ENCODE peak calls at places on chromosome 1, in five cellular contexts. Z is cerebellar cortex; Q is stimulated activated CD4-positive, alpha-beta T cell treated with anti-CD3 and anti-CD28 coated beads, Interleukin-1b, Interleukin-23, amount 100 ng/mL, for 24 hours; F is fibroblast of pulmonary artery; C is AML-193. T is an unnamed sample.

GRCh38 chr1:224168859-224169380 is 14.1 kb upstream of the DEGS1 start:
- DNase-seq in Z (no peak), Q (no peak), F (peak; percentile 89), C (peak; percentile 97), T (peak; percentile 78)

GRCh38 chr1:94741510-94741909 is 78.6 kb upstream of the SLC44A3 start:
- DNase-seq in Z (no peak), Q (no peak), F (no peak), C (peak; percentile 64), T (peak; percentile 12)

GRCh38 chr1:47592296-47592975 is 154.6 kb downstream of the FOXD2 start:
- DNase-seq in Z (no peak), Q (no peak), F (no peak), C (no peak), T (no peak)

GRCh38 chr1:109770331-109771095 is 6.8 kb upstream of the EPS8L3 start:
- DNase-seq in Z (peak; percentile 41), Q (no peak), F (no peak), C (no peak), T (no peak)

GRCh38 chr1:97271906-97272788 is 550.6 kb downstream of the PTBP2 start:
- DNase-seq in Z (no peak), Q (no peak), F (no peak), C (no peak), T (no peak)

GRCh38 chr1:66489146-66489545 is 44.8 kb upstream of the SGIP1 start:
- DNase-seq in Z (no peak), Q (no peak), F (peak; percentile 33), C (no peak), T (no peak)

GRCh38 chr1:17356387-17356992 is 15.5 kb upstream of the PADI6 start:
- DNase-seq in Z (no peak), Q (peak; percentile 4), F (no peak), C (no peak), T (no peak)

GRCh38 chr1:96927125-96927524 is 205.5 kb downstream of the PTBP2 start:
- DNase-seq in Z (no peak), Q (no peak), F (peak; percentile 29), C (no peak), T (no peak)

GRCh38 chr1:15304708-15305326 is 57.8 kb downstream of the FHAD1 start:
- DNase-seq in Z (peak; percentile 72), Q (peak; percentile 54), F (peak; percentile 50), C (peak; percentile 33), T (peak; percentile 14)

GRCh38 chr1:244012232-244012631 is 38.9 kb upstream of the ZBTB18 start:
- DNase-seq in Z (no peak), Q (no peak), F (peak; percentile 80), C (no peak), T (no peak)

GRCh38 chr1:26405281-26405915 is 5.2 kb upstream of the LIN28A start:
- DNase-seq in Z (no peak), Q (no peak), F (peak; percentile 65), C (no peak), T (no peak)

GRCh38 chr1:169427081-169427611 is at the start of gene CCDC181:
- DNase-seq in Z (peak; percentile 89), Q (peak; percentile 35), F (peak; percentile 64), C (no peak), T (peak; percentile 46)

GRCh38 chr1:3660704-3661103 is 8.4 kb downstream of the TP73 start:
- DNase-seq in Z (no peak), Q (no peak), F (no peak), C (peak; percentile 25), T (no peak)

GRCh38 chr1:145773423-145773822 is 50.5 kb downstream of the RNF115 start:
- DNase-seq in Z (no peak), Q (no peak), F (no peak), C (no peak), T (no peak)

GRCh38 chr1:246302251-246302625 is 204.8 kb downstream of the SMYD3 start:
- DNase-seq in Z (no peak), Q (no peak), F (no peak), C (no peak), T (no peak)

GRCh38 chr1:180680558-180681144 is 48.8 kb downstream of the XPR1 start:
- DNase-seq in Z (no peak), Q (no peak), F (peak; percentile 38), C (peak; percentile 3), T (no peak)

GRCh38 chr1:6460349-6461236 is 5.4 kb downstream of the TNFRSF25 start:
- DNase-seq in Z (no peak), Q (peak; percentile 76), F (peak; percentile 25), C (no peak), T (no peak)

GRCh38 chr1:71365451-71365850 is 284.6 kb upstream of the ZRANB2 start:
- DNase-seq in Z (no peak), Q (no peak), F (peak; percentile 41), C (no peak), T (no peak)

GRCh38 chr1:186620951-186621350 is 59.3 kb downstream of the PTGS2 start:
- DNase-seq in Z (no peak), Q (no peak), F (peak; percentile 88), C (peak; percentile 69), T (no peak)

GRCh38 chr1:153573351-153573750 is 7.7 kb upstream of the S100A2 start:
- DNase-seq in Z (no peak), Q (no peak), F (peak; percentile 28), C (no peak), T (no peak)

GRCh38 chr1:109719337-109719837 is 7.3 kb downstream of the GSTM5 start:
- DNase-seq in Z (no peak), Q (no peak), F (peak; percentile 64), C (no peak), T (no peak)

GRCh38 chr1:168097921-168098528 is 38.7 kb downstream of the GPR161 start:
- DNase-seq in Z (no peak), Q (no peak), F (no peak), C (no peak), T (no peak)

GRCh38 chr1:182069028-182069466 is 7.5 kb upstream of the ZNF648 start:
- DNase-seq in Z (peak; percentile 49), Q (no peak), F (peak; percentile 15), C (peak; percentile 9), T (no peak)

GRCh38 chr1:10519016-10519417 is 44.3 kb downstream of the PEX14 start:
- DNase-seq in Z (no peak), Q (no peak), F (no peak), C (no peak), T (no peak)

GRCh38 chr1:117674521-117675400 is 68.9 kb downstream of the TENT5C start:
- DNase-seq in Z (peak; percentile 7), Q (no peak), F (peak; percentile 58), C (peak; percentile 54), T (no peak)

GRCh38 chr1:234961468-234962339 is 166.9 kb downstream of the TOMM20 start:
- DNase-seq in Z (no peak), Q (no peak), F (peak; percentile 95), C (peak; percentile 77), T (peak; percentile 49)

GRCh38 chr1:212355230-212355969 is 59.3 kb downstream of the PACC1 start:
- DNase-seq in Z (no peak), Q (no peak), F (no peak), C (no peak), T (no peak)

GRCh38 chr1:246801241-246802020 is 77.2 kb downstream of the SCCPDH start:
- DNase-seq in Z (no peak), Q (no peak), F (peak; percentile 14), C (no peak), T (no peak)

T was measured in GDM1.